ENCODE peak calls at places on chromosomes 16 and 17, in six cellular contexts. S is left ventricle myocardium inferior, L is Panc1, H is thoracic aorta, U is adrenal gland, C is heart left ventricle. R is an unnamed sample.
A peak's percentile ranks its signal among the peaks of the same experiment; 100 is the strongest.

GRCh38 chr16:82368041-82368440 is 198.0 kb upstream of the MPHOSPH6 start:
- DNase-seq in S (peak; percentile 50), L (no peak), H (no peak), U (peak; percentile 62), C (peak; percentile 75), R (no peak)

GRCh38 chr17:78783711-78784396 is 1.8 kb upstream of the CYTH1 start:
- DNase-seq in S (no peak), L (no peak), H (no peak), U (no peak), C (no peak), R (no peak)

GRCh38 chr17:44348234-44348987 is 3.3 kb downstream of the GRN start:
- DNase-seq in S (no peak), L (no peak), H (no peak), U (no peak), C (peak; percentile 60), R (no peak)

GRCh38 chr16:79593074-79593531 is 7.4 kb downstream of the MAF start:
- DNase-seq in S (no peak), L (no peak), H (no peak), U (no peak), C (peak; percentile 28), R (no peak)

GRCh38 chr17:28457890-28458289 is 15.6 kb upstream of the SLC13A2 start:
- DNase-seq in S (no peak), L (no peak), H (no peak), U (no peak), C (no peak), R (no peak)

GRCh38 chr16:78309763-78310162 is 210.3 kb downstream of the WWOX start:
- DNase-seq in S (no peak), L (no peak), H (no peak), U (no peak), C (no peak), R (no peak)

GRCh38 chr17:4297351-4297750 is 33.6 kb upstream of the ANKFY1 start:
- DNase-seq in S (no peak), L (no peak), H (no peak), U (no peak), C (no peak), R (no peak)

GRCh38 chr16:4868573-4868972 is 21.3 kb downstream of the UBN1 start:
- DNase-seq in S (no peak), L (no peak), H (no peak), U (peak; percentile 34), C (no peak), R (no peak)

GRCh38 chr17:57519199-57519598 is 225.9 kb downstream of the CCDC182 start:
- DNase-seq in S (no peak), L (no peak), H (no peak), U (no peak), C (no peak), R (peak; percentile 21)

GRCh38 chr17:81961087-81961514 is at the start of gene NOTUM:
- DNase-seq in S (no peak), L (no peak), H (no peak), U (no peak), C (no peak), R (no peak)

DNA sequence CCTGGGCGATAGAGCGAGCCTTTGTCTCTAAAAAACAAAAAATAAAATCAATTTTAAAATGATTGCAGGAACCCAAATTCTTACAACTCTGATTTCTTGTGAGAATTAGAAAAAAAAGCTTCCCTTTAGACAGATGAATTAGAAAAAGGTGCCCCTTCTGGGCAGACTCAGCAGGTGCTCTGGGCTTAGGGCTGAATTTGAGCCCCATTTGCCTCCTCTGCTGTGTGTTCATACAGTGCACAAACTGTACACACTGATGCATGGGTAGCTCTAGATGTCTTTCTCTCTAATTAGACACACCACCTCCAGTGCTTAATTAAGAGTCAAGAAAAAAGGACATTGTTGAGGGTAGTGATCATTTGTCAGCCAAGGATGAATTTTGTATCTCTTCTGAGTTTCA is 38.5 kb upstream of the NOL11 start:
- DNase-seq in S (no peak), L (no peak), H (no peak), U (no peak), C (no peak), R (no peak)
- H3K27ac ChIP-seq in S (no peak overlapping the region), L (no peak overlapping the region), H (no peak overlapping the region), U (no peak overlapping the region), C (no peak overlapping the region), R (no peak overlapping the region)

GRCh38 chr17:55709440-55709839 is 13.2 kb downstream of the TMEM100 start:
- DNase-seq in S (no peak), L (no peak), H (no peak), U (no peak), C (no peak), R (no peak)

GRCh38 chr17:55706808-55707773 is 15.6 kb downstream of the TMEM100 start:
- DNase-seq in S (no peak), L (no peak), H (no peak), U (no peak), C (peak; percentile 21), R (no peak)

GRCh38 chr17:55710410-55710809 is 12.3 kb downstream of the TMEM100 start:
- DNase-seq in S (no peak), L (no peak), H (no peak), U (no peak), C (no peak), R (no peak)

GRCh38 chr17:55709984-55710383 is 12.7 kb downstream of the TMEM100 start:
- DNase-seq in S (no peak), L (no peak), H (no peak), U (no peak), C (no peak), R (no peak)

GRCh38 chr17:55708575-55708974 is 14.1 kb downstream of the TMEM100 start:
- DNase-seq in S (no peak), L (no peak), H (no peak), U (no peak), C (no peak), R (no peak)
- H3K4me3 ChIP-seq in S (no peak overlapping the region), L (peak overlapping the region; percentile 3), H (no peak overlapping the region), U (no peak overlapping the region), C (no peak overlapping the region), R (peak overlapping the region; percentile 14)

DNA sequence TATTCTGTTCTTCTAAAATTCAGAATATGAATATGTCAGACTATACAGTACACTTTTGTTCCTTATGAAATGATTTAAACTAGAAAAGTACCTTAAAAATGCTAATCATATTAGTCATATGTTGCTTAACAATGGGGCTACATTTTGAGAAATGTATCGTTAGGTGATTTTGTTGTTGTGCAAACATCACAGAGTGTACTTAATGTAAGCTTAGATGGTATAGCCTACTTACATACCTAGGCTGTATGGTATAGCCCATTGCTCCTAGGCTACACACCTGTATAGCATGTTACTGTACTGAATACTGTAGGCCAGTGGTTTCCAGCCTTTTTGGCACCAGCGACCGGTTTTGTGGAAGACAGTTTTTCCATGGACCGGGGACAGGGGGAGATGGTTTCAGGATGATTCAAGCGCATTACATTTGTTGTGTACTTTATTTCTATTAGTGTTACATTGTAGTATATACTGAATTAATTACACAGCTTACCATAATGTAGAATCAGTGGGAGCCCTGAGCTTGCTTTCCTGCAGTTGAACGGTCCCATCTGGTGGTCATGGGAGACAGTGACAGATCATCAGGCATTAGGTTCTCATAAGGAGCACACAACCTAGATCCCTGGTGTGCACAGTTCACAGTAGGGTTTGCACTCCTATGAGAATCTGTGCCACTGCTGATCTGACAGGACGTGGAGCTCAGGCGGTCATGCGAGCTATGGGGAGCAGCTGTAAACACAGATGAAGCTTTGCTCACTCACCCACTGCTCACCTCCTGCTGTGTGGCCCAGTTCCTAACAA is 35.0 kb upstream of the MRC2 start:
- DNase-seq in S (no peak), L (no peak), H (no peak), U (no peak), C (no peak), R (no peak)
- TF ChIP-seq CTCF in S (no peak), L (no peak), H (no peak), U (no peak), C (no peak), R (no peak)

GRCh38 chr17:16419929-16420271 is 4.5 kb downstream of the TRPV2 start:
- DNase-seq in S (no peak), L (no peak), H (no peak), U (no peak), C (no peak), R (peak; percentile 50)
- H3K27ac ChIP-seq in S (no peak overlapping the region), L (no peak overlapping the region), H (peak overlapping the region; percentile 93), U (peak overlapping the region; percentile 82), C (peak overlapping the region; percentile 13), R (peak overlapping the region; percentile 99)

GRCh38 chr17:2040219-2040827 is 1.5 kb upstream of the OVCA2 start:
- DNase-seq in S (no peak), L (no peak), H (no peak), U (peak; percentile 54), C (no peak), R (no peak)

GRCh38 chr17:2041561-2042354 is at the start of gene OVCA2:
- DNase-seq in S (peak; percentile 93), L (peak; percentile 61), H (peak; percentile 70), U (peak; percentile 97), C (peak; percentile 95), R (peak; percentile 84)

GRCh38 chr17:2043785-2044184 is 2.0 kb downstream of the OVCA2 start:
- DNase-seq in S (no peak), L (no peak), H (no peak), U (peak; percentile 55), C (no peak), R (no peak)

GRCh38 chr17:2042355-2042929 is 620 bp downstream of the OVCA2 start:
- DNase-seq in S (no peak), L (no peak), H (no peak), U (no peak), C (no peak), R (no peak)

GRCh38 chr17:2040942-2041560 is 771 bp upstream of the OVCA2 start:
- DNase-seq in S (no peak), L (no peak), H (no peak), U (peak; percentile 87), C (no peak), R (no peak)
- H3K4me3 ChIP-seq in S (peak overlapping the region; percentile 88), L (peak overlapping the region; percentile 72), H (peak overlapping the region; percentile 92), U (peak overlapping the region; percentile 12), C (peak overlapping the region; percentile 76), R (peak overlapping the region; percentile 89)

DNA sequence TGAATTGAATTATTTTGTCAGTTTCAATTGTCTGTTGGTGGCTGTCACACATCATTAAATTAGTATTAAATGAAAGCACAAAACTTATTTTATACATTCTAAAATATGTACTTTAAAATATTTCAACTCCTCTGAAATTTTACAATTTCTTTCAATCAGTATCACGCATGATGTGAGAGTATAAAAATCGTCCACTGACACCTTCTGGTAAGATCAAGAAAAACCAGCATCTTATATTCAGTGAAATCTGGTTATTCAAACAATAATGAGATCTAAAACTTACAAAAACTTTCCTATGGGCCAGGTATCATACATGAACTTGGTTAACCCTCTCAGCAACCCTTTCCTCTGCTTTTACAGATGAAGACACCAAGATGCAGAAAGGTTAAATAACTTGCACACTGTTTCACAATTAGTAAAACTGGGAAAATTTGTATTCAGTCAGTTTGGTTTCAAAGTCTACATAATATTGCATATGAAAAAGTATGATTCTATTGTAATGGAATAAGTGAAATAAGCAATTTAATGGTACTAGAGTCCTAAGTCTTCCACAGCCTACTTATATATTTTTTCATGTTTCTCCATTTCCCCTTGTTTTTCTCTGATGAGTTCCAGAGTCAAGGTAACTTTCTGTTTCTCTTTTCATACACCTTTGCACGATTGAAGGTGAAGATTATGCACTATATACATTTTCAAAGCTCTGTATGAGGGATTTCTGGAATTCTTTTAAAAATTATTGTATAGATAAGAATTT is 58.7 kb downstream of the EFCAB5 start:
- DNase-seq in S (no peak), L (no peak), H (no peak), U (no peak), C (no peak), R (no peak)
- TF ChIP-seq CTCF in S (no peak), L (peak; percentile 29), H (no peak), U (no peak), C (no peak), R (peak; percentile 9)

GRCh38 chr16:74724820-74725549 is 24.3 kb upstream of the MLKL start:
- DNase-seq in S (no peak), L (no peak), H (no peak), U (no peak), C (no peak), R (peak; percentile 44)
- H3K27ac ChIP-seq in S (no peak overlapping the region), L (no peak overlapping the region), H (no peak overlapping the region), U (peak overlapping the region; percentile 10), C (no peak overlapping the region), R (peak overlapping the region; percentile 11)

R was measured in AG04450.